ENCODE peak calls at places on chromosomes 12 and 14, in seven cellular contexts. One of them, this sample, is unnamed. For H3K27me3, the result is how much of the 10 kb centered on the place peaks cover.

GRCh38 chr14:33475623-33476022 is 475.3 kb downstream of the EGLN3 start:
- DNase-seq in left ventricle myocardium inferior: no peak
- DNase-seq in ovary: no peak
- DNase-seq in cardiac muscle cell: peak
- DNase-seq in lung: no peak
- DNase-seq in right lobe of liver: no peak
- DNase-seq in colonic mucosa: peak
- DNase-seq in this sample: peak

GRCh38 chr14:64255756-64256155 is 38.4 kb downstream of the ESR2 start:
- DNase-seq in left ventricle myocardium inferior: no peak
- DNase-seq in ovary: no peak
- DNase-seq in cardiac muscle cell: no peak
- DNase-seq in lung: no peak
- DNase-seq in right lobe of liver: no peak
- DNase-seq in colonic mucosa: no peak
- DNase-seq in this sample: no peak

GRCh38 chr14:101823511-101824120 is 62.1 kb downstream of the PPP2R5C start:
- DNase-seq in left ventricle myocardium inferior: no peak
- DNase-seq in ovary: no peak
- DNase-seq in cardiac muscle cell: no peak
- DNase-seq in lung: no peak
- DNase-seq in right lobe of liver: no peak
- DNase-seq in colonic mucosa: no peak
- DNase-seq in this sample: peak

GRCh38 chr12:75097003-75097402 is 112.6 kb downstream of the KCNC2 start:
- DNase-seq in left ventricle myocardium inferior: no peak
- DNase-seq in ovary: no peak
- DNase-seq in cardiac muscle cell: no peak
- DNase-seq in lung: no peak
- DNase-seq in right lobe of liver: no peak
- DNase-seq in colonic mucosa: no peak
- DNase-seq in this sample: no peak

GRCh38 chr14:49972840-49973239 is 80.0 kb downstream of the ARF6 start:
- DNase-seq in left ventricle myocardium inferior: no peak
- DNase-seq in ovary: peak
- DNase-seq in cardiac muscle cell: no peak
- DNase-seq in lung: peak
- DNase-seq in right lobe of liver: no peak
- DNase-seq in colonic mucosa: peak
- DNase-seq in this sample: peak

GRCh38 chr12:54356951-54357356 is 7.3 kb downstream of the GPR84 start:
- DNase-seq in left ventricle myocardium inferior: no peak
- DNase-seq in ovary: no peak
- DNase-seq in cardiac muscle cell: no peak
- DNase-seq in lung: no peak
- DNase-seq in right lobe of liver: no peak
- DNase-seq in colonic mucosa: no peak
- DNase-seq in this sample: no peak

GRCh38 chr12:125259525-125259924 is 194.3 kb downstream of the AACS start:
- DNase-seq in left ventricle myocardium inferior: no peak
- DNase-seq in ovary: no peak
- DNase-seq in cardiac muscle cell: no peak
- DNase-seq in lung: no peak
- DNase-seq in right lobe of liver: no peak
- DNase-seq in colonic mucosa: no peak
- DNase-seq in this sample: no peak

GRCh38 chr14:92472860-92473259 is 40.7 kb upstream of the RIN3 start:
- DNase-seq in left ventricle myocardium inferior: no peak
- DNase-seq in ovary: no peak
- DNase-seq in cardiac muscle cell: no peak
- DNase-seq in lung: peak
- DNase-seq in right lobe of liver: no peak
- DNase-seq in colonic mucosa: no peak
- DNase-seq in this sample: no peak

GRCh38 chr12:132257206-132257954 is 72.0 kb downstream of the GALNT9 start:
- DNase-seq in left ventricle myocardium inferior: no peak
- DNase-seq in ovary: no peak
- DNase-seq in cardiac muscle cell: no peak
- DNase-seq in lung: no peak
- DNase-seq in right lobe of liver: no peak
- DNase-seq in colonic mucosa: no peak
- DNase-seq in this sample: no peak

GRCh38 chr14:55446127-55446736 is 5.8 kb upstream of the TBPL2 start:
- DNase-seq in left ventricle myocardium inferior: no peak
- DNase-seq in ovary: peak
- DNase-seq in cardiac muscle cell: peak
- DNase-seq in lung: peak
- DNase-seq in right lobe of liver: no peak
- DNase-seq in colonic mucosa: peak
- DNase-seq in this sample: peak

GRCh38 chr12:42981379-42981778 is 391.8 kb upstream of the PRICKLE1 start:
- DNase-seq in left ventricle myocardium inferior: no peak
- DNase-seq in ovary: no peak
- DNase-seq in cardiac muscle cell: no peak
- DNase-seq in lung: no peak
- DNase-seq in right lobe of liver: no peak
- DNase-seq in colonic mucosa: no peak
- DNase-seq in this sample: no peak

GRCh38 chr14:88667555-88668273 is 104.9 kb downstream of the ZC3H14 start:
- DNase-seq in left ventricle myocardium inferior: no peak
- DNase-seq in ovary: peak
- DNase-seq in cardiac muscle cell: peak
- DNase-seq in lung: peak
- DNase-seq in right lobe of liver: no peak
- DNase-seq in colonic mucosa: peak
- DNase-seq in this sample: peak

GRCh38 chr12:49030119-49030518 is 11.5 kb upstream of the PRKAG1 start:
- DNase-seq in left ventricle myocardium inferior: no peak
- DNase-seq in ovary: no peak
- DNase-seq in cardiac muscle cell: no peak
- DNase-seq in lung: no peak
- DNase-seq in right lobe of liver: no peak
- DNase-seq in colonic mucosa: no peak
- DNase-seq in this sample: no peak

GRCh38 chr14:68471964-68472508 is 320.8 kb downstream of the ZFP36L1 start:
- DNase-seq in left ventricle myocardium inferior: no peak
- DNase-seq in ovary: no peak
- DNase-seq in cardiac muscle cell: no peak
- DNase-seq in lung: no peak
- DNase-seq in right lobe of liver: no peak
- DNase-seq in colonic mucosa: no peak
- DNase-seq in this sample: no peak
- H3K27ac ChIP-seq in left ventricle myocardium inferior: no peak
- H3K27ac ChIP-seq in ovary: no peak
- H3K27ac ChIP-seq in cardiac muscle cell: no peak
- H3K27ac ChIP-seq in lung: no peak
- H3K27ac ChIP-seq in right lobe of liver: peak
- H3K27ac ChIP-seq in colonic mucosa: no peak
- H3K27ac ChIP-seq in this sample: no peak

DNA sequence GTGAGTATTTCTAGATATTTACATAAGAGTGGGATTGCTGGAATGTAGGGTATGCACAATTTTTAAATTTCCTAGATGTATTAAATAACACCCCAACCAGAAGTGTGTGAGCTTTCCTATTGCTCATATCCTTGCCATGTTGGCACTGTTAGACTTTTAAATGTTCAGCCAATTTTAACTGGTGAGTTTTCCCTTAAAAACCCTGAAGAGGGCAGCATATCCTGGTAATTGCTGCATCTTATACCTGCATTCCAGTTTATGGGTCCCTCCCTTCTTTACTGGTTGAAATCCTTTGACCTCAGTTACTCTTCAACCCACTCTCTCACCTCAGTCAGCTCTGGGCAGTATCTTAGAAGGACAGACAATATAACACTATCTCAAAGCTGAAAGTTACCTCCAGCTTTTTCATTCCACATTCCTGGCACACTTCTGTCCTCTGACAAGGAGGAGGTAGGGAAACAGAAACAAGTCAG is 270.6 kb downstream of the PAWR start:
- DNase-seq in left ventricle myocardium inferior: no peak
- DNase-seq in ovary: no peak
- DNase-seq in cardiac muscle cell: peak
- DNase-seq in lung: no peak
- DNase-seq in right lobe of liver: no peak
- DNase-seq in colonic mucosa: peak
- DNase-seq in this sample: peak
- H3K4me3 ChIP-seq in left ventricle myocardium inferior: no peak
- H3K4me3 ChIP-seq in ovary: no peak
- H3K4me3 ChIP-seq in cardiac muscle cell: no peak
- H3K4me3 ChIP-seq in lung: no peak
- H3K4me3 ChIP-seq in right lobe of liver: no peak
- H3K4me3 ChIP-seq in colonic mucosa: no peak
- H3K4me3 ChIP-seq in this sample: no peak

GRCh38 chr14:21988413-21988812 is 314.8 kb upstream of the OR4E1 start:
- DNase-seq in left ventricle myocardium inferior: no peak
- DNase-seq in ovary: no peak
- DNase-seq in cardiac muscle cell: no peak
- DNase-seq in lung: no peak
- DNase-seq in right lobe of liver: no peak
- DNase-seq in colonic mucosa: no peak
- DNase-seq in this sample: no peak

GRCh38 chr14:21991130-21991529 is 317.5 kb upstream of the OR4E1 start:
- DNase-seq in left ventricle myocardium inferior: no peak
- DNase-seq in ovary: no peak
- DNase-seq in cardiac muscle cell: no peak
- DNase-seq in lung: no peak
- DNase-seq in right lobe of liver: no peak
- DNase-seq in colonic mucosa: no peak
- DNase-seq in this sample: no peak

GRCh38 chr14:21990116-21990515 is 316.5 kb upstream of the OR4E1 start:
- DNase-seq in left ventricle myocardium inferior: no peak
- DNase-seq in ovary: no peak
- DNase-seq in cardiac muscle cell: peak
- DNase-seq in lung: no peak
- DNase-seq in right lobe of liver: no peak
- DNase-seq in colonic mucosa: no peak
- DNase-seq in this sample: no peak

GRCh38 chr14:21987937-21988336 is 314.3 kb upstream of the OR4E1 start:
- DNase-seq in left ventricle myocardium inferior: no peak
- DNase-seq in ovary: no peak
- DNase-seq in cardiac muscle cell: peak
- DNase-seq in lung: no peak
- DNase-seq in right lobe of liver: no peak
- DNase-seq in colonic mucosa: no peak
- DNase-seq in this sample: no peak

DNA sequence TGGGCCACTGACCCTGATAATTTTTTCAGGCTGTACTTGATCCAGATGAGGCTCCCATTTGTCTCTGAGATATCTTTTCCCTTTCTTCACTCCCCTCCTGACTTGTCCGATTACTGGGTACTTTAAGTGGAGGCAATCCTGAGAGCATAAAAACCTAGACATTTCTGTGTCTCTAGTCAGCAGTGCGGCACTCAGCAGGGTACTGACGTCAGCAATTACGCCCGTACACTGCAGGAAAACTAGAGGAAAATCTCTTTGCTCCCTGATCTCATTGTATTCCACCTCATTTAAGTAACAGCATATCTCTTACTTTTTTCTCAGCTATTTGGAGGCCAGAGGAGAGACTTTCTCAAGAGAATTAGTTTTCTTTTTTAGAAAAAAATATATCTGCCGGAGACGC is 315.5 kb upstream of the OR4E1 start:
- DNase-seq in left ventricle myocardium inferior: no peak
- DNase-seq in ovary: no peak
- DNase-seq in cardiac muscle cell: no peak
- DNase-seq in lung: no peak
- DNase-seq in right lobe of liver: no peak
- DNase-seq in colonic mucosa: no peak
- DNase-seq in this sample: no peak
- H3K27me3 ChIP-seq in left ventricle myocardium inferior: under half
- H3K27me3 ChIP-seq in ovary: under half
- H3K27me3 ChIP-seq in cardiac muscle cell: under half
- H3K27me3 ChIP-seq in lung: under half
- H3K27me3 ChIP-seq in right lobe of liver: under half
- H3K27me3 ChIP-seq in colonic mucosa: under half
- H3K27me3 ChIP-seq in this sample: under half

GRCh38 chr12:108772896-108773797 is 41.8 kb upstream of the CORO1C start:
- DNase-seq in left ventricle myocardium inferior: no peak
- DNase-seq in ovary: no peak
- DNase-seq in cardiac muscle cell: no peak
- DNase-seq in lung: no peak
- DNase-seq in right lobe of liver: no peak
- DNase-seq in colonic mucosa: no peak
- DNase-seq in this sample: no peak

GRCh38 chr12:108772247-108772646 is 40.9 kb upstream of the CORO1C start:
- DNase-seq in left ventricle myocardium inferior: peak
- DNase-seq in ovary: no peak
- DNase-seq in cardiac muscle cell: no peak
- DNase-seq in lung: no peak
- DNase-seq in right lobe of liver: no peak
- DNase-seq in colonic mucosa: no peak
- DNase-seq in this sample: peak

GRCh38 chr12:108777156-108777555 is 45.8 kb upstream of the CORO1C start:
- DNase-seq in left ventricle myocardium inferior: no peak
- DNase-seq in ovary: no peak
- DNase-seq in cardiac muscle cell: no peak
- DNase-seq in lung: no peak
- DNase-seq in right lobe of liver: no peak
- DNase-seq in colonic mucosa: no peak
- DNase-seq in this sample: no peak

GRCh38 chr12:108770963-108771362 is 39.6 kb upstream of the CORO1C start:
- DNase-seq in left ventricle myocardium inferior: no peak
- DNase-seq in ovary: no peak
- DNase-seq in cardiac muscle cell: no peak
- DNase-seq in lung: no peak
- DNase-seq in right lobe of liver: no peak
- DNase-seq in colonic mucosa: no peak
- DNase-seq in this sample: no peak

DNA sequence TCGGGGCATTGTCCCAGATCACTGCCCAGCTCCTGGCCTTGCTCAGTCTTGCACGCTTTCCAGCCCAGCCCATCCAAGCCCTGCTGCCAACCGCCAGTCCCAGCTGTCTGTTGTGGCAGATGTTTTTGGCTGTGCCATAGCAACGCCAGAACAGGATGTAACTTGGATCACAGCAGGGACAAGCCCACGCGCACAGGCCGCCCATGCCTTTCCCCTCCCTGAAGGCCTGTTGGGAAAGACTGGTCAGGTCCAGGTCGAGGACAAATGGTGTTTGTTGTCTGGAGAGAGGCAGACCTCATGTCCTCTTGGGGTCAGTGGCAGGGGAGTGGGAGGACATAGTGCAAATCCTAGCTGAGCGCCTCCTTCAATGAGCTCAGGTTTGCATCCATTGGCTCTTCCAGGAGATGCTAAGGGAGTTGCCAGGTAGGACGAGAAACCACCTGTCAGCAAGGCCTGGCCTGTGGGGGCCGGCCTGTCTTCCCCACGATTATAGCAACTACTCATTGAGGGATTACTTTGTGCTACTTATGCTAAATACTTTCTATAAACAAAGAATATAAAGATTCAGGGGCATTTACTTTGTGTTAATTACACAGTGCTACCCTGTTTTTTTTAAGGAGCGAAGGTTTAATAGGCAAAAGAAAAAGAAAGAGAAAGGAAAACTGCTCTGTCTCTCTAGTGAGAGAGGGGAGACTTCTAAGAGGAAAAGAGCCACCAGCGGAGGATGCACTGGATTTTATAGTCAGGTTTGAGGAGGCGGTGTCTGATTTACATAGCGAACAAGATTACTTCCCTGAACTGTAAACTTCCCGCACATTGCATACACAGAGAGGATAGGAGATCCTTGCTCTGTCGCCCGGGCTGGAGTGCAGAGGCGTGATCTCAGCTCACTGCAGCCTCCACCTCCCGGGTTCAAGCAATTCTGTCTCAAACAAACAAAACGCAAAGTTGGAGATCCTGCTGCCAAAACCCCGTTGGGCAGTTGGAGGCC is 42.8 kb upstream of the CORO1C start:
- DNase-seq in left ventricle myocardium inferior: peak
- DNase-seq in ovary: peak
- DNase-seq in cardiac muscle cell: no peak
- DNase-seq in lung: peak
- DNase-seq in right lobe of liver: peak
- DNase-seq in colonic mucosa: peak
- DNase-seq in this sample: peak
- H3K27ac ChIP-seq in left ventricle myocardium inferior: peak
- H3K27ac ChIP-seq in ovary: peak
- H3K27ac ChIP-seq in cardiac muscle cell: no peak
- H3K27ac ChIP-seq in lung: peak
- H3K27ac ChIP-seq in right lobe of liver: peak
- H3K27ac ChIP-seq in colonic mucosa: peak
- H3K27ac ChIP-seq in this sample: peak

This sample was measured in small intestine.